ENCODE peak calls at places on chromosomes 7 and 10, in five cellular contexts. One of them, this sample, is unnamed.

GRCh38 chr7:151565541-151565940 is 45.8 kb upstream of the RHEB start:
- DNase-seq in fibroblast of lung: peak; percentile 70
- DNase-seq in activated CD8-positive, alpha-beta memory T cell treated with anti-CD3 and anti-CD28 coated beads, Interleukin-2, amount 50 U/mL, for 48 hours: no peak
- DNase-seq in RCC 7860: no peak
- DNase-seq in NCI-H187: no peak
- DNase-seq in this sample: no peak

GRCh38 chr10:6399879-6400278 is 180.2 kb downstream of the PRKCQ start:
- DNase-seq in fibroblast of lung: no peak
- DNase-seq in activated CD8-positive, alpha-beta memory T cell treated with anti-CD3 and anti-CD28 coated beads, Interleukin-2, amount 50 U/mL, for 48 hours: no peak
- DNase-seq in RCC 7860: no peak
- DNase-seq in NCI-H187: no peak
- DNase-seq in this sample: no peak

GRCh38 chr7:131642429-131642828 is 86.0 kb upstream of the PODXL start:
- DNase-seq in fibroblast of lung: no peak
- DNase-seq in activated CD8-positive, alpha-beta memory T cell treated with anti-CD3 and anti-CD28 coated beads, Interleukin-2, amount 50 U/mL, for 48 hours: no peak
- DNase-seq in RCC 7860: no peak
- DNase-seq in NCI-H187: no peak
- DNase-seq in this sample: no peak

GRCh38 chr7:70887186-70887585 is 244.8 kb upstream of the GALNT17 start:
- DNase-seq in fibroblast of lung: no peak
- DNase-seq in activated CD8-positive, alpha-beta memory T cell treated with anti-CD3 and anti-CD28 coated beads, Interleukin-2, amount 50 U/mL, for 48 hours: no peak
- DNase-seq in RCC 7860: no peak
- DNase-seq in NCI-H187: no peak
- DNase-seq in this sample: no peak

GRCh38 chr10:35563266-35563891 is 41.8 kb upstream of the GJD4 start:
- DNase-seq in fibroblast of lung: peak; percentile 60
- DNase-seq in activated CD8-positive, alpha-beta memory T cell treated with anti-CD3 and anti-CD28 coated beads, Interleukin-2, amount 50 U/mL, for 48 hours: peak; percentile 61
- DNase-seq in RCC 7860: peak; percentile 51
- DNase-seq in NCI-H187: peak; percentile 2
- DNase-seq in this sample: peak; percentile 46

GRCh38 chr7:149782682-149783345 is 9.4 kb upstream of the ZNF467 start:
- DNase-seq in fibroblast of lung: no peak
- DNase-seq in activated CD8-positive, alpha-beta memory T cell treated with anti-CD3 and anti-CD28 coated beads, Interleukin-2, amount 50 U/mL, for 48 hours: no peak
- DNase-seq in RCC 7860: no peak
- DNase-seq in NCI-H187: no peak
- DNase-seq in this sample: no peak

GRCh38 chr7:149604521-149604920 is 106.9 kb upstream of the ZNF746 start:
- DNase-seq in fibroblast of lung: no peak
- DNase-seq in activated CD8-positive, alpha-beta memory T cell treated with anti-CD3 and anti-CD28 coated beads, Interleukin-2, amount 50 U/mL, for 48 hours: no peak
- DNase-seq in RCC 7860: no peak
- DNase-seq in NCI-H187: no peak
- DNase-seq in this sample: no peak

GRCh38 chr7:150986099-150986512 is 4.7 kb upstream of the NOS3 start:
- DNase-seq in fibroblast of lung: no peak
- DNase-seq in activated CD8-positive, alpha-beta memory T cell treated with anti-CD3 and anti-CD28 coated beads, Interleukin-2, amount 50 U/mL, for 48 hours: no peak
- DNase-seq in RCC 7860: peak; percentile 32
- DNase-seq in NCI-H187: peak; percentile 56
- DNase-seq in this sample: no peak

GRCh38 chr10:70575874-70576802 is 26.4 kb downstream of the PRF1 start:
- DNase-seq in fibroblast of lung: peak; percentile 80
- DNase-seq in activated CD8-positive, alpha-beta memory T cell treated with anti-CD3 and anti-CD28 coated beads, Interleukin-2, amount 50 U/mL, for 48 hours: no peak
- DNase-seq in RCC 7860: peak; percentile 38
- DNase-seq in NCI-H187: peak; percentile 47
- DNase-seq in this sample: no peak

GRCh38 chr10:60661627-60662026 is 116.7 kb upstream of the CDK1 start:
- DNase-seq in fibroblast of lung: peak; percentile 83
- DNase-seq in activated CD8-positive, alpha-beta memory T cell treated with anti-CD3 and anti-CD28 coated beads, Interleukin-2, amount 50 U/mL, for 48 hours: no peak
- DNase-seq in RCC 7860: peak; percentile 39
- DNase-seq in NCI-H187: no peak
- DNase-seq in this sample: no peak

GRCh38 chr10:63671317-63671937 is 150.2 kb downstream of the REEP3 start:
- DNase-seq in fibroblast of lung: peak; percentile 71
- DNase-seq in activated CD8-positive, alpha-beta memory T cell treated with anti-CD3 and anti-CD28 coated beads, Interleukin-2, amount 50 U/mL, for 48 hours: no peak
- DNase-seq in RCC 7860: no peak
- DNase-seq in NCI-H187: no peak
- DNase-seq in this sample: peak; percentile 15

GRCh38 chr10:48885376-48885775 is 54.3 kb downstream of the LRRC18 start:
- DNase-seq in fibroblast of lung: peak; percentile 0
- DNase-seq in activated CD8-positive, alpha-beta memory T cell treated with anti-CD3 and anti-CD28 coated beads, Interleukin-2, amount 50 U/mL, for 48 hours: no peak
- DNase-seq in RCC 7860: no peak
- DNase-seq in NCI-H187: no peak
- DNase-seq in this sample: no peak

This sample was measured in LNCaP clone FGC.